ENCODE peak calls at places on chromosomes 13 and 19, in seven cellular contexts. S is left ventricle myocardium inferior; P is cardiac muscle cell; C is endodermal cell; N is CD4-positive, alpha-beta memory T cell; J is Peyer's patch; Y is pancreas. M is an unnamed sample.
A peak's percentile ranks its signal among the peaks of the same experiment; 100 is the strongest.

GRCh38 chr13:43985437-43986051 is 105.8 kb downstream of the LACC1 start:
- DNase-seq in J (no peak), S (no peak), Y (no peak), N (no peak), P (no peak), C (no peak), M (no peak)

GRCh38 chr13:40181203-40181845 is 485.1 kb downstream of the FOXO1 start:
- DNase-seq in S (no peak), Y (no peak), J (no peak), N (no peak), C (no peak), P (peak; percentile 9), M (no peak)

GRCh38 chr19:19006213-19006612 is 27.1 kb downstream of the SUGP2 start:
- DNase-seq in J (no peak), Y (no peak), P (no peak), N (no peak), S (no peak), C (no peak), M (no peak)

GRCh38 chr13:25179810-25180437 is 7.8 kb upstream of the AMER2 start:
- DNase-seq in S (no peak), P (no peak), J (no peak), C (no peak), N (no peak), Y (no peak), M (no peak)

GRCh38 chr19:11257827-11258380 is 4.4 kb downstream of the DOCK6 start:
- DNase-seq in S (no peak), Y (no peak), P (no peak), N (no peak), C (no peak), J (no peak), M (no peak)

GRCh38 chr13:36432106-36432544 is at the start of gene CCNA1:
- DNase-seq in S (peak; percentile 19), C (peak; percentile 93), N (no peak), J (peak; percentile 46), Y (peak; percentile 27), P (peak; percentile 62), M (peak; percentile 93)

GRCh38 chr13:37409756-37410155 is 188.8 kb downstream of the POSTN start:
- DNase-seq in S (no peak), C (no peak), P (no peak), J (no peak), Y (no peak), N (no peak), M (no peak)

GRCh38 chr13:33676700-33677048 is 141.3 kb upstream of the RFC3 start:
- DNase-seq in N (no peak), J (peak; percentile 65), P (peak; percentile 64), Y (peak; percentile 59), C (no peak), S (peak; percentile 31), M (no peak)

GRCh38 chr13:90232291-90232690 is 1115.2 kb upstream of the MIR17HG start:
- DNase-seq in S (no peak), C (no peak), P (no peak), Y (no peak), N (no peak), J (no peak), M (no peak)

GRCh38 chr19:15107056-15108010 is at the start of gene SYDE1:
- DNase-seq in Y (no peak), P (peak; percentile 73), J (no peak), N (no peak), S (peak; percentile 56), C (peak; percentile 91), M (peak; percentile 97)

GRCh38 chr19:18437481-18438330 is at the start of gene ISYNA1:
- DNase-seq in P (peak; percentile 75), Y (peak; percentile 80), J (peak; percentile 86), C (peak; percentile 91), N (no peak), S (peak; percentile 67), M (peak; percentile 97)

GRCh38 chr19:38361633-38362075 is 12.7 kb upstream of the PSMD8 start:
- DNase-seq in J (peak; percentile 88), N (peak; percentile 56), P (peak; percentile 92), S (peak; percentile 76), Y (peak; percentile 79), C (peak; percentile 99), M (peak; percentile 99)

GRCh38 chr13:33446821-33447481 is 161.4 kb upstream of the STARD13 start:
- DNase-seq in C (no peak), S (no peak), J (no peak), Y (no peak), N (no peak), P (no peak), M (no peak)

GRCh38 chr19:30090476-30090875 is 148.4 kb downstream of the URI1 start:
- DNase-seq in N (no peak), C (no peak), J (no peak), S (no peak), P (no peak), Y (no peak), M (no peak)

GRCh38 chr19:42313840-42314755 is 989 bp downstream of the TMEM145 start:
- DNase-seq in J (no peak), C (no peak), N (no peak), P (no peak), S (no peak), Y (no peak), M (peak; percentile 54)
- H3K4me3 ChIP-seq in J (peak overlapping the region; percentile 62), C (no peak overlapping the region), N (no peak overlapping the region), P (peak overlapping the region; percentile 49), S (peak overlapping the region; percentile 67), Y (no peak overlapping the region), M (peak overlapping the region; percentile 56)

GRCh38 chr19:43552616-43553015 is 19.6 kb downstream of the ZNF575 start:
- DNase-seq in S (no peak), Y (no peak), N (no peak), J (no peak), C (no peak), P (no peak), M (no peak)

GRCh38 chr19:43554317-43554895 is 20.9 kb downstream of the XRCC1 start:
- DNase-seq in J (no peak), P (no peak), S (no peak), Y (no peak), C (no peak), N (no peak), M (no peak)

GRCh38 chr19:43555185-43555770 is 20.0 kb downstream of the XRCC1 start:
- DNase-seq in S (peak; percentile 45), P (peak; percentile 71), J (peak; percentile 91), N (peak; percentile 82), Y (peak; percentile 72), C (peak; percentile 97), M (peak; percentile 92)

GRCh38 chr19:43552198-43552450 is 19.1 kb downstream of the ZNF575 start:
- DNase-seq in C (no peak), P (no peak), S (no peak), J (no peak), N (no peak), Y (no peak), M (no peak)

DNA sequence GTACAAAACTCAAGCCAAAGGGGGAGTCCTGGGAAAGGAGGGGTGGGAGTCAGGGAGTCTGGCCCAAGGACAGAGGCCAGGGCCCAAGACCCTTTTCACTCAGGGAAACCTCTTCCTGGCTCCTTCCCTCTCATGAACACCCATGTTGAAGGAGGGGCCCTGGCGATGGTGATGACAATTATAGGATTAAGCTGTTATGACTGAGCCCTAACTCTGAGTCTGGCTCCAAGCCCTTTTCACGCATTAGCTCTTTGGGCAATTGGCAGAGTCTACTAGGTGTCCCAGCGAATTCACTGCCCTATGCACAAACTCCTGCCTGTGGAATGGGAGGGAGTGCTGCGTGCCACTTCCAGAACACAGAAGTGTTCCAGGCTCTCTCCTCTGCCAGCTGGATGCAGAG is 20.7 kb downstream of the ZNF575 start:
- DNase-seq in J (no peak), Y (no peak), S (no peak), C (no peak), P (no peak), N (no peak), M (no peak)
- H3K36me3 ChIP-seq in J (no peaks in the 10 kb centered on the region), Y (peaks cover 14% of the 10 kb centered on the region), S (peaks cover 68% of the 10 kb centered on the region), C (peaks cover 46% of the 10 kb centered on the region), P (peaks cover 38% of the 10 kb centered on the region), N (peaks cover 48% of the 10 kb centered on the region), M (peaks cover 11% of the 10 kb centered on the region)

DNA sequence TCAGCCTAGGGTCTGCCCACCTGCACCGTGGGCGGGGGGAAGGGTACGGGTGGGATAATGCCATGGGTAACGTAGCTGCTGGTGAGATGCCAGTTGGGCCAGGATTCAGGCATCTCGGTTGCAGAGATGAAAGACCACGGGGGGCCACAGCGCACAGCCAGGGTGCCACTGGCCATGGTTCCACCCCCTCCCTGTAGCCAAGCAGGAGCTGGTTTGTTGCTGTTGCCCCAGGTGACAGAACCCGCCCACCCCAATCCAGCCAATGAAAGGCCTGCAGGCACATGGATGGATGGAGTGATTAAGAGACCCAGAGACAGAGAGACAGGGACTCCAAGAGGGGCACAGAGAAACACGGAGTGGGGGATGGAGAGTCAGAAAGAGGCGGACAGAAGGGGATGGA is 1.0 kb upstream of the CGB7 start:
- DNase-seq in Y (no peak), P (peak; percentile 32), S (no peak), J (no peak), C (peak; percentile 83), N (no peak), M (peak; percentile 74)
- H3K27me3 ChIP-seq in Y (no peaks in the 10 kb centered on the region), P (no peaks in the 10 kb centered on the region), S (peaks cover 60% of the 10 kb centered on the region), J (no peaks in the 10 kb centered on the region), C (peaks cover 48% of the 10 kb centered on the region), N (peaks cover 18% of the 10 kb centered on the region), M (peaks cover 53% of the 10 kb centered on the region)

GRCh38 chr19:3398114-3398899 is 31.9 kb downstream of the NFIC start:
- DNase-seq in Y (peak; percentile 91), C (peak; percentile 64), J (peak; percentile 66), P (peak; percentile 58), N (no peak), S (peak; percentile 84), M (peak; percentile 89)
- H3K4me3 ChIP-seq in Y (no peak overlapping the region), C (no peak overlapping the region), J (peak overlapping the region; percentile 27), P (no peak overlapping the region), N (no peak overlapping the region), S (peak overlapping the region; percentile 58), M (no peak overlapping the region)

GRCh38 chr19:41933693-41934426 is 5.6 kb upstream of the ERFL start:
- DNase-seq in P (no peak), C (peak; percentile 59), S (no peak), J (no peak), N (no peak), Y (no peak), M (no peak)

GRCh38 chr19:41936416-41936850 is 8.2 kb upstream of the ERFL start:
- DNase-seq in P (no peak), Y (no peak), J (no peak), S (no peak), C (no peak), N (no peak), M (no peak)

GRCh38 chr19:41933131-41933458 is 4.8 kb upstream of the ERFL start:
- DNase-seq in P (no peak), S (no peak), Y (no peak), J (no peak), C (no peak), N (no peak), M (no peak)

GRCh38 chr19:41935781-41936415 is 7.6 kb upstream of the ERFL start:
- DNase-seq in Y (no peak), N (no peak), S (no peak), J (no peak), C (no peak), P (no peak), M (peak; percentile 67)

DNA sequence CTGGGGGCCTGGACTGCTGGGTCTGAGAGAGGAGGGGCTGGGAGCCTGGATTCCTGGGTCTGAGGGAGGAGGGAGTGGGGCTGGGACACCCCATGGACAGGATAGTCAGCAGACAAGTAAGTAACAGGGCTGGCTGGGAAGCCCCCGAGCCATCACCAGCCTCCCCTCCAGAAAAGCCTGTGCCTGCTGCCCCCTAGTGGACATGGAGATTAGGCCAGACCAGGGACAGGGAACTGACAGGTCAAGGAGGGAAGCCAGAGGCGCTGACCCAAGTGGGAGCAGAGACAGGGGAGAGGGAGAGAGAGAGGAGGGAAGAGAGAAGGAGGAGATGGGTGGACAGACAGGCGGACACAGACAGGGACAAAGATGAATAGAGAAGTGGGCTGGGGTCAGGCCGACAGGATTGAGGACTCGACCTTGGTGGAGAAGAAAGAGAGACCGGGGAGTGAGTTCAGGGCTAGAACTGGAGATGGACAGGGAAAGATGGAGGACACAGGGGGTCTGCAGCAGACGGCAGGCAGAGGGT is 6.7 kb upstream of the ERFL start:
- DNase-seq in P (peak; percentile 78), N (peak; percentile 66), C (peak; percentile 98), S (peak; percentile 56), J (peak; percentile 90), Y (peak; percentile 76), M (peak; percentile 96)
- H3K36me3 ChIP-seq in P (no peaks in the 10 kb centered on the region), N (no peaks in the 10 kb centered on the region), C (no peaks in the 10 kb centered on the region), S (no peaks in the 10 kb centered on the region), J (no peaks in the 10 kb centered on the region), Y (no peaks in the 10 kb centered on the region), M (no peaks in the 10 kb centered on the region)